ENCODE peak calls at places on chromosome 1, in eight cellular contexts. T is lower leg skin; W is colonic mucosa; Y is stimulated activated CD8-positive, alpha-beta memory T cell treated with anti-CD3 and anti-CD28 coated beads, Interleukin-12 subunit alpha, Interleukin-12 subunit beta, amount 100 ng/mL, for 4 hours; V is GM12865; H is SK-N-SH; Z is CD8-positive, alpha-beta T cell; R is fibroblast of lung. L is an unnamed sample.

GRCh38 chr1:29033829-29034466 is 89.8 kb downstream of the TMEM200B start:
- DNase-seq in T (no peak), R (peak), Y (no peak), H (peak), Z (no peak), V (peak), W (no peak), L (peak)

GRCh38 chr1:145696630-145696960 is 10.6 kb downstream of the PDZK1 start:
- DNase-seq in Y (no peak), T (no peak), H (no peak), V (no peak), R (no peak), W (no peak), Z (no peak), L (no peak)

GRCh38 chr1:7253118-7253480 is 467.8 kb downstream of the CAMTA1 start:
- DNase-seq in Y (no peak), V (no peak), W (no peak), Z (no peak), R (peak), H (no peak), T (no peak), L (no peak)

GRCh38 chr1:166017395-166017794 is 149.4 kb downstream of the FAM78B start:
- DNase-seq in V (peak), Y (no peak), H (no peak), R (no peak), W (no peak), Z (no peak), T (no peak), L (no peak)

GRCh38 chr1:197126698-197127097 is 19.8 kb downstream of the ASPM start:
- DNase-seq in V (no peak), Y (no peak), Z (no peak), H (no peak), R (peak), W (no peak), T (no peak), L (no peak)

GRCh38 chr1:41278076-41278475 is 36.0 kb upstream of the SCMH1 start:
- DNase-seq in Y (no peak), R (no peak), Z (no peak), H (no peak), V (no peak), T (no peak), W (no peak), L (no peak)

GRCh38 chr1:175963740-175964139 is 220.3 kb upstream of the TNR start:
- DNase-seq in H (no peak), T (no peak), W (no peak), R (no peak), V (no peak), Y (no peak), Z (no peak), L (no peak)

GRCh38 chr1:32101233-32101681 is 6.6 kb upstream of the KPNA6 start:
- DNase-seq in V (no peak), W (no peak), Y (no peak), H (no peak), Z (no peak), T (no peak), R (peak), L (no peak)

GRCh38 chr1:214446772-214447556 is 104.4 kb downstream of the PTPN14 start:
- DNase-seq in T (peak), Y (no peak), Z (no peak), W (no peak), R (peak), V (peak), H (peak), L (peak)

L was measured in stromal cell of bone marrow.